ENCODE peak calls at places on chromosome 20, in seven cellular contexts. Z is colonic mucosa; P is lower leg skin; D is foreskin fibroblast; J is CD4-positive, alpha-beta T cell; B is H1; E is progenitor cell of endocrine pancreas. O is an unnamed sample.

GRCh38 chr20:14838663-14839650 is 501.5 kb upstream of the FLRT3 start:
- DNase-seq in E (no peak), B (no peak), D (peak), P (no peak), J (no peak), Z (no peak), O (no peak)

GRCh38 chr20:61613885-61614284 is 361.8 kb downstream of the CDH4 start:
- DNase-seq in J (no peak), Z (no peak), E (no peak), B (no peak), D (no peak), P (no peak), O (no peak)

GRCh38 chr20:10632681-10633509 is 40.9 kb downstream of the JAG1 start:
- DNase-seq in Z (no peak), J (no peak), P (peak), E (no peak), D (no peak), B (no peak), O (no peak)

GRCh38 chr20:43824699-43825402 is 89.8 kb upstream of the TOX2 start:
- DNase-seq in B (no peak), Z (peak), E (no peak), P (no peak), J (no peak), D (peak), O (no peak)

GRCh38 chr20:1163105-1163504 is 21.7 kb downstream of the TMEM74B start:
- DNase-seq in P (no peak), J (no peak), B (no peak), Z (no peak), E (no peak), D (no peak), O (no peak)

GRCh38 chr20:32622585-32623468 is 37.7 kb upstream of the NOL4L start:
- DNase-seq in E (no peak), Z (no peak), D (no peak), B (no peak), J (no peak), P (no peak), O (no peak)

GRCh38 chr20:13142143-13142542 is 78.9 kb upstream of the ISM1 start:
- DNase-seq in E (no peak), J (no peak), B (no peak), Z (no peak), P (no peak), D (peak), O (no peak)

GRCh38 chr20:53244711-53245110 is 272.6 kb downstream of the TSHZ2 start:
- DNase-seq in Z (no peak), B (no peak), P (no peak), E (no peak), D (no peak), J (no peak), O (no peak)

GRCh38 chr20:16287776-16288175 is 285.5 kb downstream of the KIF16B start:
- DNase-seq in P (no peak), J (no peak), E (no peak), D (no peak), Z (no peak), B (no peak), O (no peak)

GRCh38 chr20:22675337-22675736 is 91.0 kb upstream of the FOXA2 start:
- DNase-seq in E (no peak), P (no peak), J (no peak), D (no peak), B (no peak), Z (no peak), O (no peak)

GRCh38 chr20:5135363-5136012 is 8.7 kb downstream of the CDS2 start:
- DNase-seq in Z (no peak), J (no peak), D (no peak), P (no peak), B (peak), E (no peak), O (no peak)

GRCh38 chr20:61761453-61762207 is 304.1 kb downstream of the TAF4 start:
- DNase-seq in E (no peak), J (no peak), D (no peak), Z (no peak), P (no peak), B (no peak), O (no peak)

GRCh38 chr20:63939061-63939935 is 16.9 kb downstream of the UCKL1 start:
- DNase-seq in E (no peak), Z (no peak), P (peak), J (no peak), B (no peak), D (no peak), O (no peak)

GRCh38 chr20:19456600-19457390 is 244.4 kb downstream of the SLC24A3 start:
- DNase-seq in B (no peak), E (no peak), Z (no peak), J (no peak), P (peak), D (peak), O (no peak)

GRCh38 chr20:41786158-41786557 is 168.0 kb upstream of the CHD6 start:
- DNase-seq in E (no peak), Z (no peak), P (no peak), J (no peak), B (no peak), D (peak), O (no peak)

GRCh38 chr20:56391596-56392281 is at the start of gene AURKA:
- DNase-seq in D (peak), E (no peak), B (no peak), Z (peak), J (no peak), P (no peak), O (no peak)

GRCh38 chr20:45395114-45395415 is 13.0 kb upstream of the DBNDD2 start:
- DNase-seq in E (no peak), P (no peak), Z (no peak), J (no peak), B (no peak), D (no peak), O (no peak)

GRCh38 chr20:45390931-45391330 is 12.8 kb upstream of the TP53TG5 start:
- DNase-seq in B (no peak), J (no peak), Z (no peak), P (no peak), E (no peak), D (no peak), O (no peak)

GRCh38 chr20:45394221-45395113 is 13.6 kb upstream of the DBNDD2 start:
- DNase-seq in B (no peak), J (no peak), D (no peak), P (no peak), E (no peak), Z (no peak), O (no peak)

GRCh38 chr20:45391559-45391958 is 13.4 kb upstream of the TP53TG5 start:
- DNase-seq in J (no peak), D (no peak), Z (no peak), E (no peak), P (no peak), B (no peak), O (no peak)

GRCh38 chr20:45392733-45393132 is 14.6 kb upstream of the TP53TG5 start:
- DNase-seq in Z (no peak), D (peak), E (no peak), J (no peak), P (no peak), B (no peak), O (no peak)
- TF ChIP-seq CTCF in Z (no peak), D (no peak), E (no peak), J (no peak), P (no peak), B (peak), O (no peak)

DNA sequence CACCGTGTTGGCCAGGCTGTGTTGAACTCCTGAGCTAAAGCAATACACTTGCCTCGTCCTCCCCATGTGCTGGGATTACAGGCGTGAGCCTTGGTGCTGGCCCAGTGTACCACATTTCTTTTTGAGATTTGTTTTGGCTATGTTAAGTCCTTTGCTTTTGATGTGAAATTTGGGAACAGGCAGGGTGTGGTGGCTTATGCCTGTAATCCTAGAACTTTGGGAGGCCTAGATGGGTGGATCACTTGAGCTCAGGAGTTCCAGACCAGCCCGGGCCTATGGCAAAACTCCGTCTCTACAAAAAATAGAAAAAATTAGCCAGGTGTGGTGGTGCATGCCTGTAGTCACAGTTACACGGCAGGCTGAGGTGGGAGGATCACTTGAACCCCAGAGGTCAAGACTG is 40.2 kb downstream of the GINS1 start:
- DNase-seq in P (no peak), J (no peak), E (no peak), Z (no peak), D (no peak), B (no peak), O (no peak)
- TF ChIP-seq CTCF in P (no peak), J (no peak), E (no peak), Z (no peak), D (no peak), B (no peak), O (no peak)

GRCh38 chr20:33917813-33918525 is 75.7 kb upstream of the RALY start:
- DNase-seq in J (no peak), B (no peak), D (no peak), P (no peak), Z (no peak), E (no peak), O (no peak)

GRCh38 chr20:33910529-33911327 is 83.0 kb upstream of the RALY start:
- DNase-seq in D (no peak), P (no peak), J (no peak), Z (no peak), E (no peak), B (no peak), O (no peak)

GRCh38 chr20:33918662-33919061 is 75.0 kb upstream of the RALY start:
- DNase-seq in E (no peak), Z (no peak), B (no peak), J (no peak), P (no peak), D (no peak), O (no peak)

GRCh38 chr20:33915726-33916331 is 77.9 kb upstream of the RALY start:
- DNase-seq in B (peak), E (no peak), P (no peak), J (peak), Z (peak), D (peak), O (peak)

GRCh38 chr20:33914871-33915270 is 78.8 kb upstream of the RALY start:
- DNase-seq in D (peak), Z (no peak), E (no peak), B (no peak), P (no peak), J (peak), O (peak)
- TF ChIP-seq CTCF in D (no peak), Z (no peak), E (no peak), B (no peak), P (no peak), J (no peak), O (no peak)

DNA sequence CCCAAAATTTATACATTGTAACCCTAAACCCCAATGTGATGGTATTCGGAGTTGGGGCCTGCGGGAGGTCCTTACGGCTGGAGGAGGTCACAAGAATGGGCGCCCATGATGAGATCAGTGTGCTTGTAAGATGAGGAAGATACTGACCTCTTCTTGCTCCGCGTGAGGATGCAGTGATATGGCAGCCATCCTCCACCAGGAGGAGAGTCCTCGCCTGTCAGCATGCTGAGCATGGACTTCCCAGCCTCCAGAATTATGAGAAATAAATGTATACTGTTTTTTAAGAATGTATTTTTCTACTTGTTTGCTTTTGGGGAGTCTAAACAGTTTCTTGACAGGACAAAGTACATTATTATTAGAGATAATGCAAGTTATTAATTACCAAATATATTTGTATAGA is 8.7 kb upstream of the SYNDIG1 start:
- DNase-seq in Z (no peak), D (no peak), B (no peak), J (no peak), P (no peak), E (no peak), O (no peak)
- TF ChIP-seq CTCF in Z (no peak), D (peak), B (no peak), J (no peak), P (no peak), E (no peak), O (no peak)

DNA sequence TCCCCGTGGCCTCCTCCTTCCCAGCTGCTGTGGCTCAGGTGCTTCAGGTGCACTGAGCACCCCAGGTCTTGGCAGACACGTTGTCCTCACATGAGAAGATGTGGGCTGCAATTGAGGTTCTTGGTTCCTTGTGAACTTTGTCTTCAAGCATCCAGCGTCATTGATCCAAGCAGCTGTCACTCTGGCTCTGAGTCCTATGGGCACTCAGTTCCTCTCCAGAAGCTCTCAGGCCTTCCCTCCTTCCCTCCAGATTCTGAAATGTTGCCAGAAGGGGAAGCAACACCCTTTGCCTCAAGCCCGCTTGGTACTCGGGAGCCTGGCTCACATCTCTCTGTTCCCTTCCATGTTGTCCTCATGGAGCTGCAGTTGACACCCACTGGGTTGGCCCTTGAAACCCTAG is 8.4 kb upstream of the MRGBP start:
- DNase-seq in B (no peak), E (no peak), D (no peak), Z (no peak), J (no peak), P (no peak), O (no peak)
- TF ChIP-seq CTCF in B (no peak), E (no peak), D (no peak), Z (no peak), J (no peak), P (no peak), O (no peak)